ENCODE peak calls at places on chromosomes 5 and 9, in six cellular contexts. E is heart left ventricle, B is psoas muscle, I is aorta, U is IMR-90, X is Karpas-422. D is an unnamed sample.

GRCh38 chr5:175733017-175733416 is 75.1 kb downstream of the HRH2 start:
- DNase-seq in E (no peak), B (no peak), I (no peak), U (no peak), X (no peak), D (no peak)

GRCh38 chr9:114722937-114723620 is 41.1 kb upstream of the TEX48 start:
- DNase-seq in E (no peak), B (no peak), I (no peak), U (no peak), X (no peak), D (no peak)

GRCh38 chr9:38182321-38182720 is 113.3 kb upstream of the SHB start:
- DNase-seq in E (no peak), B (no peak), I (no peak), U (no peak), X (peak; percentile 67), D (no peak)

GRCh38 chr9:112078432-112078831 is 96.7 kb downstream of the SUSD1 start:
- DNase-seq in E (peak; percentile 41), B (no peak), I (no peak), U (no peak), X (no peak), D (no peak)

GRCh38 chr9:83701769-83702168 is 6.0 kb downstream of the UBQLN1 start:
- DNase-seq in E (no peak), B (no peak), I (no peak), U (peak; percentile 54), X (no peak), D (no peak)

GRCh38 chr5:170886210-170886894 is 24.5 kb downstream of the RANBP17 start:
- DNase-seq in E (no peak), B (no peak), I (no peak), U (no peak), X (no peak), D (no peak)

GRCh38 chr5:14581891-14582796 is 552 bp downstream of the OTULINL start:
- DNase-seq in E (peak; percentile 40), B (peak; percentile 72), I (peak; percentile 83), U (no peak), X (no peak), D (peak; percentile 50)

GRCh38 chr5:152051499-152052454 is 127.1 kb upstream of the GLRA1 start:
- DNase-seq in E (no peak), B (no peak), I (no peak), U (no peak), X (no peak), D (no peak)

GRCh38 chr5:177311361-177311722 is 356 bp downstream of the MXD3 start:
- DNase-seq in E (peak; percentile 38), B (no peak), I (no peak), U (no peak), X (no peak), D (peak; percentile 49)

GRCh38 chr9:96885424-96885823 is 31.1 kb upstream of the ZNF782 start:
- DNase-seq in E (no peak), B (no peak), I (no peak), U (no peak), X (no peak), D (no peak)

GRCh38 chr9:16708638-16709435 is 161.6 kb downstream of the BNC2 start:
- DNase-seq in E (no peak), B (no peak), I (no peak), U (peak; percentile 74), X (no peak), D (no peak)

GRCh38 chr5:53335115-53335514 is 145.3 kb upstream of the FST start:
- DNase-seq in E (no peak), B (no peak), I (no peak), U (peak; percentile 34), X (no peak), D (no peak)

GRCh38 chr9:128735373-128735772 is 11.4 kb upstream of the ZDHHC12 start:
- DNase-seq in E (no peak), B (no peak), I (no peak), U (no peak), X (no peak), D (no peak)

GRCh38 chr5:54753034-54753433 is 232.4 kb downstream of the ESM1 start:
- DNase-seq in E (peak; percentile 33), B (no peak), I (no peak), U (peak; percentile 79), X (no peak), D (peak; percentile 56)
- H3K4me1 ChIP-seq in E (no peaks in the 10 kb centered on the region), B (no peaks in the 10 kb centered on the region), I (peaks cover 5% of the 10 kb centered on the region), U (peaks cover 24% of the 10 kb centered on the region), X (peaks cover 5% of the 10 kb centered on the region), D (peaks cover 4% of the 10 kb centered on the region)

DNA sequence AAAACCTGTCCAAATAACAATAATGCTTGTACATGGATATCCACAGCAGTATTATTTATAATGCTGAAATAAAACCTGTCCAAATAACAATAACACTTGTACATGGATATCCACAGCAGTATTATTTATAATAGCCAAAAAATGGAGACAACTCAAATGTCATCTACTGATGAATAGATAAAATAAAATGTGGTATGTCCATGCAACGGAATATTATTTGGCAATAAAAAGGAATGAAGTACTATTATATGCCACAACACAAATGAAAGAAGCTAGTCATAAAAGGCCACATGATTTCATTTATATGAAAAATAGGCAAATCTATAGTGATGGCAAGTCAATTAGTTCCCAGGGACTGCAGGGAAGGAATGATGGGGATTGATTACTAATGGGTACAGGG is 31.8 kb upstream of the GRAMD2B start:
- DNase-seq in E (no peak), B (no peak), I (no peak), U (no peak), X (no peak), D (no peak)
- H3K4me1 ChIP-seq in E (no peaks in the 10 kb centered on the region), B (peaks cover 2% of the 10 kb centered on the region), I (no peaks in the 10 kb centered on the region), U (no peaks in the 10 kb centered on the region), X (no peaks in the 10 kb centered on the region), D (no peaks in the 10 kb centered on the region)

GRCh38 chr5:143220748-143221211 is 182.7 kb downstream of the NR3C1 start:
- DNase-seq in E (no peak), B (no peak), I (no peak), U (no peak), X (no peak), D (no peak)
- H3K4me1 ChIP-seq in E (no peaks in the 10 kb centered on the region), B (peaks cover 10% of the 10 kb centered on the region), I (no peaks in the 10 kb centered on the region), U (peaks cover 10% of the 10 kb centered on the region), X (peaks cover 85% of the 10 kb centered on the region), D (no peaks in the 10 kb centered on the region)

DNA sequence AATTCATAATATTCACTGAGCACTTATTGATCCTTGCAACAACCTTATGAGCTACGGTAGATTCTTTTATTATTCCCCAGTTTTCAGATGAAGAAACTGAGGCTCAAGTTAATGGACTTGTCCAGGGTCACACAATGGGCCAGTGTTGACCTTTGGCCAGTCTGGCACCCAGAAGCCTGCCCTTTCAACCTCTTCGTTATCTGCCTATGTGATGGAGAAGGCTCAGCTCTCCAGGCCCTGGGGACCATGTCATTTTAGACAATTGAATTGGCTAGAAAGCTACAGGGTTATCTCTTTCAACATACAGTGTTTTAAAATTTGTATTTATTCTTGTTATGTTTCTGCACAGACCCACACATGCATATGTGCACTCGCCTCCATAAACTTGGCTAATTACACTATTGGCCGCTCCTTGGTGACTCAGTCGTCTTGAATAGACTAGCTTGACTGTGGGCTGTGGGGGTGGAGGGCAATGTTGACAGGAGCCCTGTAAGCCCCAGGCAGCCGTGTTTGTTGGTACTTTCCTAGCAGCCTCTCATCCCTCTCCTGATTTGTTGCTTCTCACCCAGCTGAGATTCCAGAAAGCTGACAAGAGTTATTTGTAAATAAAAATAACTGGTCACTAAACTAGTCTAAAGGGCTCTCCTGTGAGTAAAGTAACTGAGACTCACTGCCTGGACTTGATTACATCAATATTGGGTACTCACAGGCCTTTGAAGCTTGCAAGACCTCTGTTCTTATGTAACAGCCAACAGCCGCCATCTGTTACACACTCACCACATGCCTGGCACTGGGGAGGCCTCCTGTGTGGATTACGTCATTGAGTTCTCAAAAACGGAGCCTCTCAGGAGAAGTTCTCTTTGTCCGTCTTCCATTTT is 8.5 kb upstream of the ANGPTL2 start:
- DNase-seq in E (peak; percentile 67), B (peak; percentile 90), I (no peak), U (peak; percentile 97), X (no peak), D (no peak)
- H3K4me1 ChIP-seq in E (peaks cover 25% of the 10 kb centered on the region), B (peaks cover 70% of the 10 kb centered on the region), I (no peaks in the 10 kb centered on the region), U (peaks cover 50% of the 10 kb centered on the region), X (no peaks in the 10 kb centered on the region), D (no peaks in the 10 kb centered on the region)